ENCODE peak calls at places on chromosomes 1 and 21, in eight cellular contexts. G is heart right ventricle; Q is CD8-positive, alpha-beta T cell; H is kidney epithelial cell; K is OCI-LY7; I is heart left ventricle; E is prostate gland; O is brain microvascular endothelial cell. D is an unnamed sample.
A peak's percentile ranks its signal among the peaks of the same experiment; 100 is the strongest.

GRCh38 chr1:171707583-171707982 is 34.3 kb downstream of the VAMP4 start:
- DNase-seq in G (no peak), Q (no peak), H (no peak), K (no peak), I (no peak), E (no peak), O (no peak), D (no peak)

GRCh38 chr1:216894499-216894898 is 171.3 kb upstream of the ESRRG start:
- DNase-seq in G (no peak), Q (no peak), H (no peak), K (no peak), I (no peak), E (no peak), O (no peak), D (no peak)

GRCh38 chr21:41957991-41958766 is 4.4 kb upstream of the C2CD2 start:
- DNase-seq in G (peak; percentile 72), Q (no peak), H (peak; percentile 63), K (no peak), I (peak; percentile 85), E (no peak), O (peak; percentile 81), D (peak; percentile 96)

GRCh38 chr1:205519541-205520131 is 15.2 kb downstream of the CDK18 start:
- DNase-seq in G (peak; percentile 49), Q (no peak), H (no peak), K (no peak), I (no peak), E (no peak), O (no peak), D (no peak)

GRCh38 chr1:71339238-71339637 is 258.4 kb upstream of the ZRANB2 start:
- DNase-seq in G (no peak), Q (no peak), H (no peak), K (peak; percentile 39), I (no peak), E (no peak), O (no peak), D (no peak)

GRCh38 chr1:41502912-41503311 is 18.4 kb upstream of the EDN2 start:
- DNase-seq in G (no peak), Q (no peak), H (no peak), K (no peak), I (no peak), E (no peak), O (no peak), D (no peak)

GRCh38 chr1:47903723-47904122 is 93.5 kb downstream of the TRABD2B start:
- DNase-seq in G (no peak), Q (no peak), H (no peak), K (no peak), I (no peak), E (no peak), O (no peak), D (no peak)

GRCh38 chr1:195909061-195909460 is 699.2 kb downstream of the KCNT2 start:
- DNase-seq in G (no peak), Q (no peak), H (no peak), K (no peak), I (no peak), E (no peak), O (no peak), D (no peak)

GRCh38 chr1:201172336-201172735 is 18.1 kb upstream of the TMEM9 start:
- DNase-seq in G (no peak), Q (no peak), H (no peak), K (no peak), I (no peak), E (no peak), O (no peak), D (no peak)

GRCh38 chr1:199954701-199955100 is 72.8 kb upstream of the NR5A2 start:
- DNase-seq in G (no peak), Q (no peak), H (no peak), K (peak; percentile 74), I (no peak), E (no peak), O (no peak), D (no peak)
- TF ChIP-seq CTCF in G (peak; percentile 58), Q (no peak), H (peak; percentile 25), K (peak; percentile 95), I (peak; percentile 39), E (no peak), O (peak; percentile 60), D (peak; percentile 46)

GRCh38 chr1:89762431-89762800 is 58.4 kb upstream of the LRRC8D start:
- DNase-seq in G (no peak), Q (no peak), H (no peak), K (no peak), I (peak; percentile 23), E (no peak), O (no peak), D (no peak)
- H3K4me3 ChIP-seq in G (peak overlapping the region; percentile 50), Q (no peak overlapping the region), H (peak overlapping the region; percentile 59), K (peak overlapping the region; percentile 20), I (peak overlapping the region; percentile 50), E (no peak overlapping the region), O (peak overlapping the region; percentile 64), D (peak overlapping the region; percentile 48)

DNA sequence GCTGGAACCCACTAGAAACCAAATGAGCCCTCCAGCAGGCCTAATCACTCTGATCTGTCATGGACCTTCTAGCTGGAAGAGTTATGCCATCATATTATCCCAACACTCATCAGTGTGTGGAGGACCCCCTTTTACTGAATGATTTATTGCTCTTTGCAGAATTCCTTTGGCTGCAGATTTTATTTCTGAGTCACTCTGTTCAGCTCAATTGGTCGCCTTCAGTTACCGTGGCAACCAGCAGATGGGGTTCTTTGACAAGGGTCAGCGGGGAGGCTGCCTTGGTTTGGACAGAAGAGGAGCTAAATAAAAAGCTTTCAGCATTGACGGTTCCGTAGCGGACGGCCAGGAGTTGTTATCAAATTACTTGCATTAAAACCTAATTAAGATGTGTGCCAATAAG is 220.1 kb downstream of the SDCCAG8 start:
- DNase-seq in G (no peak), Q (no peak), H (no peak), K (no peak), I (no peak), E (no peak), O (peak; percentile 53), D (no peak)
- TF ChIP-seq CTCF in G (peak; percentile 35), Q (no peak), H (peak; percentile 35), K (no peak), I (no peak), E (no peak), O (peak; percentile 68), D (no peak)

DNA sequence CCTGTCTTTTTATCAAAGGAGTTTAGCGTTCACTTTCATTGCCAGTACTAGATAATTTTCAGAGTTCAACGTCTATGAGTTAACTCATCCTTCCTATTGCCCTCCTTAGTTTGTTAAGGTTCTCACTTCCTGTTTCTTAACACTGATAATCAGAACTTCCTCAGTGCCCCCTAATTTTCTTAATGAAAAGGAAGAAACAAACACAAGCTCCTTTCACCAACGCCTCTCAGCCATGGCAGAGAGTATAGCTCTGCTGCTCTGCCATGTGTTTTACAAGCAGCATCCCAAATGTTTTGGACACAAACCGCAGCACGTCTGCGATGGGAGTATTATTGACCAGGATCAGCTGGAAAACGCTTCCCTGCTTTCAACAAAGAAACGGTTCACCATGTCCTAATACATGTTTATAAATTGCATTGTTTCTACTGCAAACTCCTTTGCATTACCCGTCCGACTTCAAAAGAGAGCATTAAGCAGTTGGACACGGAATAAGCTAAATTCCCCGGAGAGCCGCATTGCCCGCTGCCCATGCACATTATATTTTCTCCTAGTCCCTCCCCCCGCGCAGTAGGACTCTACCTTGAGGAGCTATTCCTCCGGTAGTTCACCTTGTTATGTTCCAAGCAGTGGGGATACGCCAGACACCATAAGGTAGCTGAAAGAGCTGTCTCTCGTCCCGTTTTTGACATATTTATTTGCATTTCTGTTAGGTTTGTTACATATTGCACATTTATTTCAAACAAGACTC is 568 bp downstream of the OLFM3 start:
- DNase-seq in G (no peak), Q (no peak), H (no peak), K (no peak), I (no peak), E (no peak), O (no peak), D (no peak)
- H3K4me3 ChIP-seq in G (no peak overlapping the region), Q (no peak overlapping the region), H (no peak overlapping the region), K (no peak overlapping the region), I (no peak overlapping the region), E (no peak overlapping the region), O (no peak overlapping the region), D (no peak overlapping the region)

D was measured in HFF-Myc.